ENCODE peak calls at places on chromosome 7, in nine cellular contexts. F, Z, E, S, J, R, K, O and C are unnamed samples.

GRCh38 chr7:128922496-128923410 is 12.2 kb upstream of the KCP start:
- DNase-seq in S (peak), F (no peak), O (no peak), Z (no peak), J (no peak), R (peak), K (peak), E (no peak), C (no peak)

GRCh38 chr7:916291-916941 is 38.1 kb downstream of the ADAP1 start:
- DNase-seq in F (no peak), Z (no peak), O (no peak), E (no peak), J (no peak), R (peak), S (peak), K (no peak), C (peak)

GRCh38 chr7:148761499-148762278 is 63.0 kb downstream of the CUL1 start:
- DNase-seq in E (no peak), J (no peak), K (no peak), Z (no peak), F (no peak), O (no peak), S (no peak), R (no peak), C (no peak)

GRCh38 chr7:116726713-116727431 is 54.9 kb downstream of the MET start:
- DNase-seq in S (no peak), O (no peak), Z (no peak), K (no peak), J (no peak), R (no peak), E (no peak), F (no peak), C (no peak)

GRCh38 chr7:70799841-70800405 is 332.0 kb upstream of the GALNT17 start:
- DNase-seq in R (no peak), F (no peak), K (no peak), E (no peak), Z (no peak), S (no peak), O (no peak), J (no peak), C (no peak)

GRCh38 chr7:146115665-146116451 is 743 bp upstream of the CNTNAP2 start:
- DNase-seq in O (no peak), K (no peak), Z (no peak), R (peak), S (peak), F (peak), E (no peak), J (peak), C (peak)

GRCh38 chr7:108094375-108094774 is 35.8 kb downstream of the LAMB4 start:
- DNase-seq in R (no peak), S (no peak), K (no peak), Z (no peak), J (no peak), F (no peak), E (no peak), O (no peak), C (no peak)

GRCh38 chr7:69269756-69270155 is 328.5 kb upstream of the AUTS2 start:
- DNase-seq in F (no peak), E (no peak), Z (no peak), S (no peak), J (no peak), K (no peak), R (no peak), O (no peak), C (no peak)

GRCh38 chr7:19128856-19129255 is 11.4 kb upstream of the TWIST1 start:
- DNase-seq in R (no peak), E (no peak), O (no peak), Z (no peak), S (no peak), F (no peak), K (no peak), J (no peak), C (no peak)

GRCh38 chr7:103524042-103524907 is 78.3 kb upstream of the SLC26A5 start:
- DNase-seq in F (no peak), R (no peak), Z (no peak), E (no peak), S (no peak), O (no peak), J (peak), K (no peak), C (no peak)

GRCh38 chr7:157943561-157943960 is 606.8 kb downstream of the DNAJB6 start:
- DNase-seq in O (no peak), J (no peak), F (no peak), K (no peak), S (no peak), E (no peak), Z (no peak), R (no peak), C (no peak)

GRCh38 chr7:44353668-44354067 is 28.3 kb upstream of the CAMK2B start:
- DNase-seq in S (no peak), R (no peak), K (no peak), F (no peak), O (no peak), J (no peak), E (no peak), Z (no peak), C (no peak)

GRCh38 chr7:34109936-34110626 is 204.7 kb downstream of the BMPER start:
- DNase-seq in E (no peak), F (no peak), K (no peak), O (no peak), R (no peak), Z (no peak), J (no peak), S (no peak), C (no peak)

GRCh38 chr7:107079212-107079940 is 34.9 kb downstream of the PRKAR2B start:
- DNase-seq in E (no peak), J (no peak), F (no peak), R (no peak), S (no peak), O (no peak), K (no peak), Z (no peak), C (no peak)

GRCh38 chr7:131544449-131545425 is 11.7 kb downstream of the PODXL start:
- DNase-seq in S (no peak), R (no peak), O (no peak), E (peak), Z (no peak), J (peak), F (no peak), K (no peak), C (no peak)

GRCh38 chr7:29919790-29920189 is 69.8 kb downstream of the SCRN1 start:
- DNase-seq in K (no peak), R (no peak), Z (no peak), F (no peak), J (no peak), E (no peak), O (no peak), S (no peak), C (no peak)

DNA sequence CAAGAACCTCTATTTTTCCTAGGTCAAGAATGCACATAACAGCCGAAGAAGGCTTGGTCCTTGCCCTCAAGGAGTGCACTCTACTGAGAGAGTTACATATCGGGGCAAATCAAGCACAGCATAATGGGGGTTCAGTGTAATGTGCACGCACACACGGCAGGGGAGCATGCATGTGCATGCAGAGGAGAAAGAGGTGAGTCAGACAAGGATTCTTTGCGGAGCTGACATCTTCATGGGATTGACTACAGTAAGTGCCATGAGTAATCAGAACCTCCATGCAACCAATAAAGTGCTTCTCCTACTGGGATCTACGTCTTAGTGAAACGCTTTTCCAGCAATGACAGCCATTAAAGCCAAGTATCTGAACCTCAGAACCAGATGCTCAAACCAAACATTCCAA is 123.6 kb downstream of the RNF216 start:
- DNase-seq in R (no peak), O (no peak), F (no peak), J (no peak), K (no peak), E (no peak), Z (no peak), S (no peak), C (no peak)
- TF ChIP-seq CTCF in R (no peak), O (no peak), F (no peak), J (no peak), K (no peak), E (no peak), Z (no peak), S (no peak), C (no peak)

GRCh38 chr7:7104971-7105370 is 77.4 kb upstream of the C1GALT1 start:
- DNase-seq in O (no peak), E (no peak), Z (no peak), R (no peak), K (no peak), F (no peak), S (no peak), J (no peak), C (no peak)

GRCh38 chr7:7105800-7106582 is 76.4 kb upstream of the C1GALT1 start:
- DNase-seq in E (no peak), K (no peak), R (no peak), Z (no peak), S (no peak), J (no peak), O (no peak), F (no peak), C (no peak)

GRCh38 chr7:7104314-7104698 is 78.0 kb upstream of the C1GALT1 start:
- DNase-seq in Z (no peak), E (no peak), J (no peak), K (no peak), F (no peak), O (no peak), R (no peak), S (no peak), C (no peak)

GRCh38 chr7:7102906-7103305 is 79.4 kb upstream of the C1GALT1 start:
- DNase-seq in R (no peak), Z (no peak), F (no peak), E (no peak), K (no peak), J (no peak), S (no peak), O (no peak), C (no peak)

DNA sequence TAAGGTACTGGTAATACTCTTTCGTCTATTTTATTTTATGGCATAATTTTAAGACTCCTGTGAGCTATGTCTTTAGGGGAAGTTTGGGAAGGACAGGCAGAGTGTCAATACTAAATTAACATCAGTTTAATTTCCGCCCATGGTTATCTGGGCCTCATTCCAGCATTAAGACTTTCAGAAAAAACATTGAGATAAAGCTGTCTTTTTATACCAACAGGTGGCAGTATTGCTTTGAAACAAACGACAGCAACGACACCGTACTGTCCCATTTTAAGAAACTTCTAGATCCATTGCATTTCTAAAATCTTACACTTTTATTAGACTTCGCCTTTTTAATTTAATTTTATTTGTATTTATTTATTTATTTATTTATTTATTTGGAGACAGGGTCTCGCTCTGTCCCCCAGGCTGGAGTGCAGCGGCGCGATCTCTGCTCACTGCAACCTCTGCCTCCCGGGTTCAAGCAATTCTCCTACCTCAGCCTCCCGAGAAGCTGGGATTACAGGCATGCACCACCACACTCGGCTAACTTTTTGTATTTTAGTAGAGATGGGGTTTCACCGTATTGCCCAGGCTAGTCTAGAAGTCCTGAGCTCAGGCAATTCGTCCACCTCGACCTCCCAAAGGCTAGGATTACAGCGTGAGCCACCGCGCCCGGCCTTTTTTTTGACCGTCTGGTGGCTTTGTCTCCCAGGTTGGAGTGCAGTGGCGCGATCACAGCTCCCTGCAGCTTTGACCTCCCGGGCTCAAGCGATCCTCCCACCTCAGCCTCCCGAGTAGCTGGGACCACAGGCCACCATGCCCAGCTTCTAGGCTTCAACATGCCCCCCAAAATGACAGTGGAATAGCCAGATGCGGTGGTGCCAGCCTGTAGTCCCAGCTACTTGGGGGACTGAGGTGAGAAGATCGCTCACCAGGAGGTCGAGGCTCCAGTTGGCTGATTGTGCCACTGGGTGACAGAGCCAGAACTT is 78.7 kb upstream of the C1GALT1 start:
- DNase-seq in O (peak), F (no peak), S (no peak), E (no peak), Z (peak), R (no peak), J (peak), K (no peak), C (no peak)
- TF ChIP-seq CTCF in O (peak), F (peak), S (peak), E (peak), Z (peak), R (peak), J (peak), K (peak), C (peak)

DNA sequence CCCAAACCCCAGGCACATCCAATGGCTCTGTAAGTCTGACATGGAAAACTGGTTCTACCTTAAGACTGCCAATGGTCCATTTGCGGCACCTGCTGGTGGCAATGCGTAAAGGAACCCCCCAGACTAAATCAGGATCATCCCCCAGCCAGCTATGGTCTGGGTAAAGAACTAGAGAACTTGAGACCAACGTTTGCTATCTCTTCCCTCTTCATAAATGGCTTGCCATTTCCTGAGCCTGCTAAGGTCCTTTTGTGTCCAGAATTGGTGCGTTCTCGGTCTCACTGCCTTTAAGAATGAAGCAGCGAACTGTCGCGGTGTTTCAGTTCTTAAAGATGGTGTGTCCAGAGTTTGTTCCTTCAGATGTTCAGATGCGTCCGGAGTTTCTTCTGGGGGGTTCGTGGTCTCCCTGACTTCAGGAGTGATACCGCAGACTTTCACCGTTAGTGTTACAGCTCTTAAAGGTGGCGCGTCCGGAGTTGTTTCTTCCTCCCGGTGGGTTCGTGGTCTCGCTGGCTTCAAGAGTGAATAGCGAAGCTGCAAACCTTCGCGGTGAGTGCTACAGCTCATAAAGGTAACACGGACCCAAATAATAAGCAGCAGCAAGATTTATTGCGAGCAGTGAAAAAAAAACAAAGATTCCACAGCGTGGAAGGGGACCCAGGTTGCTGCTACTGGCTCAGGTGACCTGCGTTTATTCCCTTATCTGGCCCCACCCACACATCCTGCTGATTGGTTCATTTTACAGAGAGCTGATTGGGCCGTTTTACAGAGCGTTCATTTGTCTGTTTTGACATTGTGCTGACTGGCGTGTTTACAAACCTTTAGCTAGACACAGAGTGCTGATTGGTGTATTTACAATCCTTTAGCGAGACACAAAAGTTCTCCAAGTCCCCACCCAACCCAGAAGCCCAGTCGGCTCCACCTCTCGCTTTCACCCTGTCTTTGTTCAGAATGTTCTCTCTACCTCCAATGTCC is 95.4 kb downstream of the ELMO1 start:
- DNase-seq in F (no peak), S (peak), R (no peak), K (no peak), E (no peak), O (no peak), Z (no peak), J (peak), C (peak)
- TF ChIP-seq CTCF in F (peak), S (peak), R (peak), K (no peak), E (no peak), O (peak), Z (peak), J (peak), C (no peak)

GRCh38 chr7:150322833-150323681 is at the start of the genes ACTR3C and LRRC61:
- DNase-seq in O (peak), J (peak), R (peak), E (peak), S (peak), K (peak), F (peak), Z (no peak), C (peak)
- TF ChIP-seq CTCF in O (peak), J (no peak), R (peak), E (no peak), S (no peak), K (peak), F (peak), Z (no peak), C (no peak)

GRCh38 chr7:36205844-36206243 is 52.8 kb downstream of the EEPD1 start:
- DNase-seq in F (no peak), J (no peak), E (no peak), Z (no peak), O (no peak), S (peak), R (no peak), K (no peak), C (no peak)

GRCh38 chr7:36208997-36209813 is 56.2 kb downstream of the EEPD1 start:
- DNase-seq in S (no peak), J (peak), R (no peak), Z (no peak), E (no peak), F (no peak), O (peak), K (no peak), C (no peak)

GRCh38 chr7:36208406-36208805 is 55.4 kb downstream of the EEPD1 start:
- DNase-seq in F (no peak), Z (no peak), E (no peak), S (no peak), K (no peak), O (no peak), J (peak), R (no peak), C (no peak)

GRCh38 chr7:36209814-36210183 is 56.7 kb downstream of the EEPD1 start:
- DNase-seq in O (no peak), F (no peak), K (no peak), R (no peak), E (no peak), Z (no peak), J (peak), S (no peak), C (no peak)

DNA sequence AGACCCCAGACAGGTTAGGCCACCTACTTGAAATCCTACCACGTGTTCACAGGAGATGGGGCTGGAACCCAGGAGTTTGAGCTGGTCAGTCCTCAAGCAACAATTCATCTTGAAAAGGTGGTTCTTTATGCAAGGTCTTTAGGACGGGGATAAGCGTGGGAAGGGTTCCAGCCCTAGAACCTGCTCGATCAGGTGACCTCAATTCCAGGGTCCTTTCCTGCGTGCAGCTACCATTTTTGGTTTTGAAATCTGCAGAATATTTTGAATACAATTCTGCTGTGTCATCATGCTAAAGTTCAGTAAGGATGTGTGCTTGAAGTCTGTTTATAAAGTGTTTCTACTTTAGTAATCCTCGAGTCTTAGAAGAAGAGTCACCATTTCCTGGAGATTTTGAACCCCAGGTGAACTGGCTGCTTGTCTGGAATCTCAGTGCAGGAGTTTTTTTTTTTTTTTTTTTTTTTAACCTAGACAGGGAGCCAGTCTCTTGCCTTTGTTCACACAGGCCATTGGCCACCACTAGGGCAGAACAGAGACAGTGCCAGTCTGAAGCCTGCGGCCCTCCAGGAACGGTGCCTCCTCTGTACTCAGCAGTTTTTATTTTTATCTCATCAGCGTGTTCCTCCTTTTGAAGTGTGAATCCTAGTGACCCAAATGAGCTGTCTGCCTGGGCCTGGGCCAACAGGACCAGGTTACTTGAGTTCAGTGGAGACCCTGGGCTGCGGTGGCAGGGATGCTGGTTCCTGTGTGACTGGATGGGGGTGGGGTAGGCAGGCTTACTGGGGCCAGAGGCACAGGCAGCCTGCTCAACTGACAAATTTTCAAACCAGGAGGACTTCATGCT is 54.6 kb downstream of the EEPD1 start:
- DNase-seq in F (peak), S (peak), K (no peak), O (peak), Z (no peak), R (no peak), E (no peak), J (peak), C (no peak)
- TF ChIP-seq CTCF in F (peak), S (no peak), K (peak), O (peak), Z (peak), R (no peak), E (no peak), J (no peak), C (no peak)

GRCh38 chr7:133150760-133151159 is 68.9 kb upstream of the CHCHD3 start:
- DNase-seq in E (no peak), R (no peak), O (no peak), K (no peak), Z (no peak), F (no peak), S (no peak), J (no peak), C (no peak)
- TF ChIP-seq CTCF in E (no peak), R (no peak), O (no peak), K (no peak), Z (no peak), F (no peak), S (no peak), J (no peak), C (no peak)